ENCODE peak calls at places on chromosome 20, in eight cellular contexts. K is astrocyte of the cerebellum; G is body of pancreas; M is pancreas; N is CD4-positive, alpha-beta T cell; L is CD8-positive, alpha-beta T cell; D is BJ; H is GM23338. J is an unnamed sample.
A peak's percentile ranks its signal among the peaks of the same experiment; 100 is the strongest.

GRCh38 chr20:37288091-37288490 is 1.4 kb upstream of the MANBAL start:
- DNase-seq in K (no peak), G (no peak), M (peak; percentile 46), N (no peak), L (no peak), D (no peak), H (no peak), J (no peak)

GRCh38 chr20:33441142-33441955 is 2.2 kb downstream of the SNTA1 start:
- DNase-seq in K (no peak), G (no peak), M (no peak), N (no peak), L (no peak), D (no peak), H (peak; percentile 57), J (no peak)

GRCh38 chr20:54139188-54139587 is 34.6 kb downstream of the CYP24A1 start:
- DNase-seq in K (no peak), G (no peak), M (no peak), N (no peak), L (no peak), D (no peak), H (no peak), J (no peak)

GRCh38 chr20:24236204-24236603 is 233.2 kb upstream of the SYNDIG1 start:
- DNase-seq in K (peak; percentile 54), G (no peak), M (no peak), N (no peak), L (no peak), D (no peak), H (no peak), J (no peak)

GRCh38 chr20:18548465-18548864 is 18.8 kb upstream of the SMIM26 start:
- DNase-seq in K (no peak), G (no peak), M (no peak), N (no peak), L (no peak), D (no peak), H (no peak), J (no peak)

GRCh38 chr20:21174425-21175239 is 48.8 kb downstream of the KIZ start:
- DNase-seq in K (no peak), G (no peak), M (no peak), N (no peak), L (no peak), D (no peak), H (no peak), J (no peak)

GRCh38 chr20:61186771-61187170 is 65.3 kb upstream of the CDH4 start:
- DNase-seq in K (no peak), G (no peak), M (no peak), N (no peak), L (no peak), D (no peak), H (no peak), J (no peak)

GRCh38 chr20:46348231-46348803 is 40.0 kb upstream of the CDH22 start:
- DNase-seq in K (no peak), G (no peak), M (no peak), N (no peak), L (no peak), D (no peak), H (peak; percentile 79), J (no peak)

GRCh38 chr20:3100480-3100879 is 16.0 kb upstream of the AVP start:
- DNase-seq in K (no peak), G (no peak), M (no peak), N (no peak), L (no peak), D (no peak), H (no peak), J (no peak)

GRCh38 chr20:37411408-37412306 is 65.7 kb downstream of the SRC start:
- DNase-seq in K (no peak), G (no peak), M (no peak), N (no peak), L (no peak), D (no peak), H (peak; percentile 66), J (no peak)

GRCh38 chr20:19264191-19264590 is 51.7 kb downstream of the SLC24A3 start:
- DNase-seq in K (no peak), G (no peak), M (no peak), N (no peak), L (no peak), D (no peak), H (no peak), J (no peak)

GRCh38 chr20:32614772-32615171 is 29.6 kb upstream of the NOL4L start:
- DNase-seq in K (no peak), G (no peak), M (no peak), N (no peak), L (no peak), D (no peak), H (no peak), J (no peak)

GRCh38 chr20:35912877-35913276 is 41.4 kb downstream of the SCAND1 start:
- DNase-seq in K (no peak), G (no peak), M (no peak), N (no peak), L (no peak), D (peak; percentile 1), H (no peak), J (no peak)

GRCh38 chr20:46406986-46407670 is 713 bp upstream of the ELMO2 start:
- DNase-seq in K (no peak), G (peak; percentile 93), M (peak; percentile 93), N (peak; percentile 82), L (peak; percentile 85), D (no peak), H (peak; percentile 28), J (no peak)

GRCh38 chr20:58464838-58465237 is 50.4 kb downstream of the APCDD1L start:
- DNase-seq in K (no peak), G (no peak), M (no peak), N (no peak), L (no peak), D (no peak), H (no peak), J (no peak)

GRCh38 chr20:10861619-10862018 is 187.8 kb upstream of the JAG1 start:
- DNase-seq in K (no peak), G (peak; percentile 65), M (peak; percentile 45), N (no peak), L (no peak), D (no peak), H (no peak), J (no peak)

GRCh38 chr20:2349801-2350200 is 30.9 kb upstream of the TGM6 start:
- DNase-seq in K (no peak), G (no peak), M (no peak), N (no peak), L (no peak), D (no peak), H (no peak), J (no peak)

DNA sequence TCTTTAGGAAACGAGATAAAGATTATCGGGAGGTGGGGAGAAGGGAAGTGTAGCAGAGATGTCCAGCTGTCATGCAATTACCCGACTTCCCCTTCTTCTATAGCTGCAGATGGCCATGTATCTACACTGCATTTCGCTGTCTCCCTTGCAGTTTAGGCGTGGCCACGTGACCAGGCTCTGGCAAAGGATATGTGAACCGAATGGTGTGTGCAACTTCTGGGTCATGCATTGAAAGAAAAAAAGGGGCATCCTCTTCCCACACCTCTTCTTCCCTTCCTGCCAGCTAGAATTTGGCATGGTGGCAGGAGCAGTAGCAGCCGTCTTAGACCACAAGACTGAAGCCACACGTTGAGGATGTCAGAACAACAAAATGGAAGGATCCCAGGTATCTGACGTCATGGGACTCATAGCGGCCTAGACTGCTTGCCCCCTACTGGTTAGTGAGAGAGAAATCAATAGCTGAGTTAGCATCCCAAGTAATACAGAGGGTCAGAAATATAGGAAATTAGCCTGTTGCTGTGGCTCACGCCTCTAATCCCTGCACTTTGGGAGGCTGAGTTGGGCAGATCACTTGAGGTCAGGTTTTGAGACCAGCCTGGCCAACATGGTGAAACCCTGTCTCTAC is 32.8 kb downstream of the TCF15 start:
- DNase-seq in K (no peak), G (no peak), M (no peak), N (no peak), L (no peak), D (no peak), H (peak; percentile 88), J (no peak)
- TF ChIP-seq CTCF in K (peak; percentile 33), G (no peak), M (no peak), N (no peak), L (no peak), D (peak; percentile 26), H (peak; percentile 65), J (no peak)

DNA sequence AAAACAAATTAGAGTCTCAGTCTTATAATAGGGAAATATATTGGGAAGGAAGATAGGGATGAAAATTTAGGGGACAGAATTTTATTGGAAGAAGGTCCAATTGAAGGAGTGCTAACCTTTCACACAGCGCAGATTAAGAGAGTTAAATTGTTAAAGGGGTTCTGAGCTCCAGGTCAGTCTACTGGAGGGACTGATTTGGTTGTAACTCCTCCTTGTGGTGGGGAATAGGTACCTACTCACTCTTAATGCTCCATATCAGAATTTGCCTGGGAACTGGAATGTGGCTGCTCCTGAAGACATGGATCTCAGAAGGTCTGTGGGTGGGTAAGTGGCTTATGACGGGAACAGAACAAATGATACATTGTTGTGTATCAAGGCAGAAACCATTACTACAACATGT is 143.5 kb downstream of the FLRT3 start:
- DNase-seq in K (no peak), G (no peak), M (no peak), N (no peak), L (no peak), D (no peak), H (peak; percentile 70), J (no peak)
- TF ChIP-seq CTCF in K (peak; percentile 21), G (no peak), M (no peak), N (no peak), L (no peak), D (no peak), H (peak; percentile 42), J (no peak)

DNA sequence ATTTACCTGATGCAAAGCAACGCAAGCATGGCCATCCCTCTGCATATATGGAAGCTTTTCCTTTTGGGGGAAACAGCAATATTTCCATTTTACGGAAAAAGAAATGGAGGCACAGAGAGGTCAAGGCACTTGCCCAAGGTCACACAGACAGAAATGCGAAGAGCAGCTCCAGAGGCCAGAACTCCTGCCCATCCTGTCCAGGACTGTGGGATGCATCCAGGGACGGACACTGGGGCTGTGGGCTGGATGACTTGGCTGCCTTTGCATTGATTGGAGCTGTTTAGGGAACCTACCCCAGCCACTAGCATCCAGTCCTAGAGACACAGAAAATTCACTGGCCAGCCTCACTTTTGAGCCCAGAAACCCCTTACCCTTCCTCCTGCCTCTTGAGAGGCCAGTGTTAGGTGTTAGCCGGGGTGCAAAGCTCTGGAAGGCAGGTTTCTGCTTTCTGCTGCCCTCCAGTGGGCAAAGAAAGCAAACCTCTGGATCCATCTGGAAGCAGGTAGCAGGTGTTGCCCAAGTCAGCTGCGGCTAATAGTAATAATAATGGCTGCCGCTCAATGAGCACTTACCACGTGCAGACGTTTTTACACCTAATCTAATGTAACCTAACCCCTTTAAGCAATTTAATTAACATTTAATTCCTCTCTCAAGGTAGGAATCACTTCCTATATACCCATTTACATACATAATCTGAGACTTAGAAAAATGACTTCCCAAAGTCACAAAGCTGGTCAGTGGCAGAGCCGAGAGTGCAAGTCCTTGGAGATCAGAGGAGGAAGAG is 31.7 kb upstream of the CCN5 start:
- DNase-seq in K (no peak), G (peak; percentile 69), M (peak; percentile 73), N (peak; percentile 26), L (peak; percentile 59), D (no peak), H (peak; percentile 93), J (no peak)
- TF ChIP-seq CTCF in K (peak; percentile 62), G (peak; percentile 22), M (no peak), N (peak; percentile 58), L (peak; percentile 54), D (peak; percentile 79), H (peak; percentile 73), J (no peak)

DNA sequence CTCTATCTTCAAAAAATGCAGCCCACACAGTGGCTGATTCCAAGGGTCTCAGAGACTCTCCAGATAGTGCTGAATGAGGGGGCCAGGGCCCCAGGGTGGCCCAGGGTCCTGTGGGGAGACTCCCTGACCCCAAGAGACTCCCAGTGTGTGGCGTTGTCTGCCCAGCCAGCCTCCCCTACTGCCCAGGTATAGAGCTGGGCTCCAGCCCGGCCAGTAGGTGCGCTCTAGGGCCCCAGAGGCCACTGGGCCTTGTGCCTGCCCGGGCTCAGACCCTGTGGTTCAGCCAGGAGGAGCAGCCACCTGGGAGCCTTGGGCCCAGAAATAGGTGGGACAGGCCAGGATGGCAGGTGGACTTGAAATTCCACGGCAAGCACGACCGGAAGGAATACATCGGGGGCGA is 30.3 kb upstream of the GATA5 start:
- DNase-seq in K (no peak), G (no peak), M (no peak), N (no peak), L (peak; percentile 4), D (no peak), H (no peak), J (no peak)
- TF ChIP-seq CTCF in K (no peak), G (no peak), M (no peak), N (no peak), L (no peak), D (no peak), H (no peak), J (no peak)

J was measured in activated B cell treated with CpG ODN at 0.5 μM for 24 hours.